ENCODE peak calls at places on chromosomes 5 and 9, in eight cellular contexts. C, T, Z, W, Q, N, J and V are unnamed samples.

GRCh38 chr9:976258-976804 is at the start of gene DMRT3:
- DNase-seq in Z (no peak), W (no peak), J (peak), Q (no peak), T (no peak), N (no peak), C (no peak), V (no peak)

GRCh38 chr5:154729613-154730012 is 25.6 kb upstream of the LARP1 start:
- DNase-seq in J (no peak), T (no peak), Q (peak), C (no peak), Z (no peak), W (no peak), N (no peak), V (no peak)

GRCh38 chr5:106876665-106877194 is 794.0 kb downstream of the EFNA5 start:
- DNase-seq in N (no peak), W (no peak), Z (no peak), J (no peak), T (no peak), Q (no peak), C (no peak), V (no peak)

GRCh38 chr5:14869286-14870164 is 2.1 kb downstream of the ANKH start:
- DNase-seq in Z (no peak), J (no peak), N (no peak), T (no peak), W (no peak), C (no peak), Q (no peak), V (no peak)

GRCh38 chr5:122702524-122702875 is 72.4 kb upstream of the SNX2 start:
- DNase-seq in C (no peak), N (no peak), Z (no peak), W (no peak), Q (no peak), T (peak), J (no peak), V (no peak)

GRCh38 chr5:115349001-115349817 is 52.8 kb upstream of the CCDC112 start:
- DNase-seq in N (no peak), J (no peak), Z (no peak), C (peak), W (no peak), Q (peak), T (no peak), V (peak)

GRCh38 chr9:81499021-81499454 is 190.3 kb downstream of the TLE1 start:
- DNase-seq in T (no peak), W (no peak), Q (peak), J (no peak), N (no peak), Z (no peak), C (no peak), V (no peak)

GRCh38 chr5:172187118-172188032 is 649 bp downstream of the STK10 start:
- DNase-seq in T (peak), J (peak), Q (peak), W (peak), Z (peak), C (no peak), N (no peak), V (no peak)

GRCh38 chr5:138595396-138595795 is 20.2 kb upstream of the HSPA9 start:
- DNase-seq in T (no peak), C (no peak), W (no peak), Z (no peak), J (no peak), N (peak), Q (no peak), V (no peak)

GRCh38 chr9:38294561-38294960 is 97.9 kb upstream of the ALDH1B1 start:
- DNase-seq in W (no peak), Q (peak), J (no peak), T (no peak), Z (no peak), C (no peak), N (no peak), V (no peak)

GRCh38 chr5:174692982-174693422 is 31.4 kb upstream of the MSX2 start:
- DNase-seq in Z (no peak), J (peak), C (no peak), N (no peak), W (no peak), T (no peak), Q (no peak), V (no peak)

GRCh38 chr5:66661149-66661548 is 65.0 kb downstream of the MAST4 start:
- DNase-seq in J (no peak), W (no peak), N (no peak), C (no peak), T (no peak), Q (peak), Z (no peak), V (no peak)

GRCh38 chr5:73284196-73284795 is 111.3 kb downstream of the TMEM174 start:
- DNase-seq in T (no peak), J (no peak), N (no peak), C (no peak), W (no peak), Q (no peak), Z (no peak), V (no peak)

GRCh38 chr9:105500108-105500766 is 52.4 kb downstream of the FSD1L start:
- DNase-seq in W (no peak), T (peak), Z (no peak), Q (no peak), N (no peak), C (no peak), J (no peak), V (no peak)

GRCh38 chr5:175826980-175827379 is 44.4 kb upstream of the CPLX2 start:
- DNase-seq in N (no peak), T (no peak), W (no peak), C (no peak), Q (no peak), Z (no peak), J (no peak), V (no peak)

GRCh38 chr9:83315649-83316048 is 222.6 kb downstream of the FRMD3 start:
- DNase-seq in Q (no peak), T (no peak), C (no peak), J (no peak), Z (no peak), W (no peak), N (no peak), V (no peak)

GRCh38 chr5:136246632-136247031 is 53.7 kb upstream of the SMIM32 start:
- DNase-seq in T (no peak), J (no peak), W (no peak), Z (no peak), N (no peak), C (no peak), Q (peak), V (no peak)

GRCh38 chr9:77092536-77092935 is 73.1 kb downstream of the FOXB2 start:
- DNase-seq in T (no peak), Q (no peak), C (no peak), W (no peak), J (no peak), Z (no peak), N (no peak), V (no peak)

GRCh38 chr5:137142371-137143243 is 356.5 kb downstream of the SPOCK1 start:
- DNase-seq in Z (no peak), C (no peak), N (peak), T (no peak), J (no peak), Q (peak), W (no peak), V (no peak)